ENCODE peak calls at places on chromosomes 11 and 22, in eight cellular contexts. V is GM12878, B is Panc1, Q is LoVo, O is stomach, H is erythroblast, M is NCI-H1694 treated with DMSO at 0.1 percent for 48 hours, X is mammary epithelial cell. W is an unnamed sample.

GRCh38 chr11:36306888-36307287 is 10.8 kb downstream of the PRR5L start:
- DNase-seq in M (no peak), X (no peak), B (no peak), V (no peak), H (peak; percentile 9), Q (peak; percentile 41), O (no peak), W (no peak)

GRCh38 chr11:21552910-21553309 is 640.0 kb upstream of the ANO5 start:
- DNase-seq in X (peak; percentile 38), Q (peak; percentile 64), M (no peak), B (no peak), H (no peak), O (no peak), V (no peak), W (no peak)

GRCh38 chr11:34185926-34186841 is 80.8 kb downstream of the NAT10 start:
- DNase-seq in M (peak; percentile 53), V (no peak), Q (no peak), B (no peak), O (no peak), H (no peak), X (no peak), W (no peak)

GRCh38 chr11:893008-893654 is 17.5 kb downstream of the CHID1 start:
- DNase-seq in H (no peak), M (no peak), B (no peak), Q (no peak), O (no peak), V (no peak), X (no peak), W (no peak)

GRCh38 chr22:30224161-30224857 is 22.2 kb downstream of the LIF start:
- DNase-seq in B (no peak), H (no peak), M (no peak), V (peak; percentile 27), Q (peak; percentile 81), O (no peak), X (peak; percentile 93), W (no peak)

GRCh38 chr11:133956650-133957633 is at the start of gene IGSF9B:
- DNase-seq in H (peak; percentile 29), X (peak; percentile 88), V (peak; percentile 49), O (peak; percentile 89), B (peak; percentile 17), Q (no peak), M (peak; percentile 21), W (peak; percentile 86)

GRCh38 chr11:93843906-93844305 is 6.5 kb downstream of the VSTM5 start:
- DNase-seq in X (peak; percentile 21), H (no peak), V (no peak), Q (no peak), O (no peak), M (no peak), B (no peak), W (no peak)

GRCh38 chr11:17986007-17986710 is 26.7 kb downstream of the SERGEF start:
- DNase-seq in X (peak; percentile 82), Q (no peak), O (no peak), M (no peak), H (no peak), V (no peak), B (no peak), W (no peak)

GRCh38 chr11:21250196-21250595 is 580.8 kb downstream of the NELL1 start:
- DNase-seq in B (no peak), M (no peak), X (no peak), Q (no peak), V (no peak), H (no peak), O (no peak), W (no peak)

GRCh38 chr11:121889168-121889567 is 226.8 kb downstream of the BLID start:
- DNase-seq in H (no peak), X (no peak), O (no peak), M (no peak), Q (no peak), V (no peak), B (no peak), W (no peak)

GRCh38 chr11:126680109-126680508 is 320.5 kb downstream of the KIRREL3 start:
- DNase-seq in V (no peak), H (no peak), X (no peak), O (no peak), B (no peak), Q (no peak), M (no peak), W (no peak)

GRCh38 chr11:27353593-27354358 is 9.2 kb downstream of the CCDC34 start:
- DNase-seq in H (no peak), X (no peak), B (no peak), O (no peak), Q (no peak), V (no peak), M (no peak), W (no peak)

GRCh38 chr11:114180301-114181055 is 115.7 kb upstream of the NNMT start:
- DNase-seq in V (no peak), M (peak; percentile 11), X (no peak), Q (peak; percentile 11), H (peak; percentile 19), O (peak; percentile 77), B (no peak), W (no peak)

GRCh38 chr22:45684169-45684568 is 12.5 kb downstream of the ATXN10 start:
- DNase-seq in M (no peak), O (no peak), X (no peak), V (no peak), H (no peak), B (no peak), Q (no peak), W (no peak)

GRCh38 chr22:23841736-23842404 is 3.1 kb upstream of the DERL3 start:
- DNase-seq in V (no peak), M (no peak), B (no peak), X (no peak), O (no peak), Q (no peak), H (no peak), W (no peak)